ENCODE peak calls at places on chromosomes 12 and 14, in five cellular contexts. Q is heart right ventricle; D is skeletal muscle cell; I is effector CD4-positive, alpha-beta T cell; B is GM04504. N is an unnamed sample.
A peak's percentile ranks its signal among the peaks of the same experiment; 100 is the strongest.

GRCh38 chr14:74706101-74706500 is 6.8 kb downstream of the AREL1 start:
- DNase-seq in Q (no peak), B (no peak), D (no peak), I (no peak), N (no peak)

GRCh38 chr12:13947237-13947945 is 34.0 kb downstream of the GRIN2B start:
- DNase-seq in I (no peak), D (no peak), B (no peak), Q (no peak), N (no peak)

GRCh38 chr12:122841544-122842321 is 6.5 kb downstream of the HIP1R start:
- DNase-seq in Q (no peak), I (no peak), B (peak; percentile 64), D (no peak), N (no peak)

GRCh38 chr12:2003676-2004112 is 563 bp downstream of the DCP1B start:
- DNase-seq in D (no peak), Q (no peak), I (peak; percentile 8), B (no peak), N (no peak)

GRCh38 chr12:116187158-116187511 is 90.4 kb downstream of the MED13L start:
- DNase-seq in B (no peak), I (no peak), Q (no peak), D (no peak), N (no peak)

GRCh38 chr12:19846561-19846960 is 407.3 kb downstream of the AEBP2 start:
- DNase-seq in Q (no peak), B (no peak), I (no peak), D (peak; percentile 40), N (no peak)

GRCh38 chr12:52796839-52797528 is 1.1 kb upstream of the KRT3 start:
- DNase-seq in D (no peak), B (no peak), I (no peak), Q (no peak), N (no peak)

GRCh38 chr12:29783773-29784666 is at the start of gene TMTC1:
- DNase-seq in B (no peak), D (no peak), I (no peak), Q (peak; percentile 88), N (no peak)

GRCh38 chr12:81800298-81801148 is 41.4 kb upstream of the PPFIA2 start:
- DNase-seq in B (no peak), D (no peak), Q (no peak), I (no peak), N (no peak)

N was measured in stimulated activated CD4-positive, alpha-beta T cell treated with anti-CD3 and anti-CD28 coated beads, Interleukin-1b, Interleukin-23, amount 100 ng/mL, for 1 hour.